ENCODE peak calls at places on chromosomes 4 and X, in five cellular contexts. One of them, this sample, is unnamed.

GRCh38 chr4:39635023-39635422 is 3.6 kb downstream of the SMIM14 start:
- DNase-seq in neuronal stem cell: no peak
- DNase-seq in GM23248: peak; percentile 10
- DNase-seq in PC-3: peak; percentile 74
- DNase-seq in CD8-positive, alpha-beta memory T cell: no peak
- DNase-seq in this sample: peak; percentile 81

GRCh38 chr4:156958276-156959074 is 13.1 kb downstream of the PDGFC start:
- DNase-seq in GM23248: peak; percentile 63
- DNase-seq in PC-3: peak; percentile 21
- DNase-seq in neuronal stem cell: no peak
- DNase-seq in CD8-positive, alpha-beta memory T cell: no peak
- DNase-seq in this sample: no peak

GRCh38 chrX:71439898-71440297 is 73.7 kb downstream of the TAF1 start:
- DNase-seq in CD8-positive, alpha-beta memory T cell: no peak
- DNase-seq in PC-3: no peak
- DNase-seq in neuronal stem cell: no peak
- DNase-seq in GM23248: no peak
- DNase-seq in this sample: no peak

GRCh38 chr4:114364857-114365256 is 233.8 kb upstream of the UGT8 start:
- DNase-seq in CD8-positive, alpha-beta memory T cell: no peak
- DNase-seq in neuronal stem cell: no peak
- DNase-seq in PC-3: no peak
- DNase-seq in GM23248: peak; percentile 79
- DNase-seq in this sample: peak; percentile 63

GRCh38 chrX:47321386-47321785 is 49.0 kb upstream of the ZNF157 start:
- DNase-seq in PC-3: no peak
- DNase-seq in neuronal stem cell: peak; percentile 57
- DNase-seq in CD8-positive, alpha-beta memory T cell: no peak
- DNase-seq in GM23248: peak; percentile 81
- DNase-seq in this sample: peak; percentile 11

GRCh38 chr4:113114884-113115283 is 65.4 kb downstream of the ANK2 start:
- DNase-seq in CD8-positive, alpha-beta memory T cell: no peak
- DNase-seq in GM23248: no peak
- DNase-seq in PC-3: no peak
- DNase-seq in neuronal stem cell: no peak
- DNase-seq in this sample: no peak

GRCh38 chr4:73870260-73870659 is 1.1 kb downstream of the CXCL1 start:
- DNase-seq in PC-3: peak; percentile 82
- DNase-seq in GM23248: no peak
- DNase-seq in CD8-positive, alpha-beta memory T cell: no peak
- DNase-seq in neuronal stem cell: no peak
- DNase-seq in this sample: no peak

GRCh38 chr4:26893491-26893890 is 32.9 kb downstream of the STIM2 start:
- DNase-seq in GM23248: no peak
- DNase-seq in CD8-positive, alpha-beta memory T cell: no peak
- DNase-seq in PC-3: no peak
- DNase-seq in neuronal stem cell: no peak
- DNase-seq in this sample: no peak

GRCh38 chr4:165668694-165669093 is 204.3 kb upstream of the TLL1 start:
- DNase-seq in GM23248: no peak
- DNase-seq in CD8-positive, alpha-beta memory T cell: no peak
- DNase-seq in neuronal stem cell: no peak
- DNase-seq in PC-3: no peak
- DNase-seq in this sample: peak; percentile 43

GRCh38 chr4:38672247-38673071 is 8.5 kb downstream of the KLF3 start:
- DNase-seq in CD8-positive, alpha-beta memory T cell: no peak
- DNase-seq in neuronal stem cell: peak; percentile 65
- DNase-seq in GM23248: no peak
- DNase-seq in PC-3: no peak
- DNase-seq in this sample: no peak

GRCh38 chr4:152780267-152780811 is 585 bp downstream of the ARFIP1 start:
- DNase-seq in PC-3: peak; percentile 32
- DNase-seq in neuronal stem cell: no peak
- DNase-seq in CD8-positive, alpha-beta memory T cell: no peak
- DNase-seq in GM23248: peak; percentile 75
- DNase-seq in this sample: peak; percentile 60
- H3K4me1 ChIP-seq in PC-3: peaks cover 18% of the 10 kb centered on the region
- H3K4me1 ChIP-seq in neuronal stem cell: peaks cover 6% of the 10 kb centered on the region
- H3K4me1 ChIP-seq in CD8-positive, alpha-beta memory T cell: peaks cover 25% of the 10 kb centered on the region
- H3K4me1 ChIP-seq in GM23248: peaks cover 21% of the 10 kb centered on the region
- H3K4me1 ChIP-seq in this sample: peaks cover 3% of the 10 kb centered on the region

DNA sequence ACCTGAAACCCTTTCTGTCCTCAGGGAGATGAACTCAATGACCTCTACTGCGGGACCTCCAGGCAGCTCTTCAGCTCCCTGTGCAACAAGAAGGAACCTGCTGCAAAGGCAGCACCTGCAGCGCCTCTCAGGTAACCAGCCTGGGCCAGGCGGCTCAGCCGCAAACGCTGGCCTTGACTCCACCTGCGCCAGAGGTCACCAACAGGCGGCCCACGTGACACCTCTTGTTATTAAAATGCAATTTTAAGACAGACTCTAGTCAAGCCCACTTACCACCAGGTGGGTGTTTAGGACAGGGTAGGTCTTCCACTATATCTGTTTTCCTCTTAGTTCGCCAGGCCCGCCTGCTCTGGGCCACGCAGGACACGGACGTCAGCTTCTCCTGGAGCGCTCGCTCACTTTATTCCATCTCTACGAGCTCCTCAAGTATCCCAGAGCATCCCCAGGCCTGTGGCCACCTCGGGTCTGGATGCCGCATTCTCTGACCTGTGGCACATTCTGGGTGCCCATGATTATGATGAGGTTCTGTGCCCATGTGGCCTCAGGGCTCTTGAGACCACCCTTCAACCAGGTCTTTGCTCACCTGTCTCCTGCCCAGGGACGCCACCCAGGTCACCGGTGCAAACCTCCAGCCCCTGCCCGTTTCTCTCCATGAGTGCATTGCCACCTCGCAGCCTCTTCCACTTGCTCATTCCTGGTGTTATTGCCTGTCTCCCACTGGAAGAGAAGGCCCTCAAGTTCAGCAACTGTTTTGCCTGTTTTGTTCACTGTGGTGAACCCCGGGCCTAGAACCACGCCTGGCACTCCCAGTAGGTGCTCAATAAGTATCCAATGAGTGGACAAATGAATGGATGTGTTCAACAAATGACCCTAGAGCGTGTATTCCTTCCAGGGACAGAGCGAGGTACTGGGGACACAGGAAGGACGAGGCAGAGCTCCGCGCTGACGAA is 32.8 kb upstream of the JAKMIP1 start:
- DNase-seq in neuronal stem cell: no peak
- DNase-seq in PC-3: no peak
- DNase-seq in CD8-positive, alpha-beta memory T cell: no peak
- DNase-seq in GM23248: no peak
- DNase-seq in this sample: no peak
- H3K4me1 ChIP-seq in neuronal stem cell: no peaks in the 10 kb centered on the region
- H3K4me1 ChIP-seq in PC-3: no peaks in the 10 kb centered on the region
- H3K4me1 ChIP-seq in CD8-positive, alpha-beta memory T cell: no peaks in the 10 kb centered on the region
- H3K4me1 ChIP-seq in GM23248: no peaks in the 10 kb centered on the region
- H3K4me1 ChIP-seq in this sample: no peaks in the 10 kb centered on the region

GRCh38 chr4:76704133-76704881 is 193.6 kb downstream of the SOWAHB start:
- DNase-seq in GM23248: peak; percentile 50
- DNase-seq in CD8-positive, alpha-beta memory T cell: no peak
- DNase-seq in neuronal stem cell: no peak
- DNase-seq in PC-3: peak; percentile 88
- DNase-seq in this sample: peak; percentile 69
- H3K4me1 ChIP-seq in GM23248: peaks cover 39% of the 10 kb centered on the region
- H3K4me1 ChIP-seq in CD8-positive, alpha-beta memory T cell: no peaks in the 10 kb centered on the region
- H3K4me1 ChIP-seq in neuronal stem cell: peaks cover 20% of the 10 kb centered on the region
- H3K4me1 ChIP-seq in PC-3: peaks cover 61% of the 10 kb centered on the region
- H3K4me1 ChIP-seq in this sample: peaks cover 21% of the 10 kb centered on the region

GRCh38 chrX:107755721-107756120 is 19.9 kb downstream of the TSC22D3 start:
- DNase-seq in PC-3: no peak
- DNase-seq in CD8-positive, alpha-beta memory T cell: no peak
- DNase-seq in neuronal stem cell: no peak
- DNase-seq in GM23248: no peak
- DNase-seq in this sample: no peak
- H3K4me1 ChIP-seq in PC-3: no peaks in the 10 kb centered on the region
- H3K4me1 ChIP-seq in CD8-positive, alpha-beta memory T cell: no peaks in the 10 kb centered on the region
- H3K4me1 ChIP-seq in neuronal stem cell: peaks cover 2% of the 10 kb centered on the region
- H3K4me1 ChIP-seq in GM23248: no peaks in the 10 kb centered on the region
- H3K4me1 ChIP-seq in this sample: no peaks in the 10 kb centered on the region

DNA sequence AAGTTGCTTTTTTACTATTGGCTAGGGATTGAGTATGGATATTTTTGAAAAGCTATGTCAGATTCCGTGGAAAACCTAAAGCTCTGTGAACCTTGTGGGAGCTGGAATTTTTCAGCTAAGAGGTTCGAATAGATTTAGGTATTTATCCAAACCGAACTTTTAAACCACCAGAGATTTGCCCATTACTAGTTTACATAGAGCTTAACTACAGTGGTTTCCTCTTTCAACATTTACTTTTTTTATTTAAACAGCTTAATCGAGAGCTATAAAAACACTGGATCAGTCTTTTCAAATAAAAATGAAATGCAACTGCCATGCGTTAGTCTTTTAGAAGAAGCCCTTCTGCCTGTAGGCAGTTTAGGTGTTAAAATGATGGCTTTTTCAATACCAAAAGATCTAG is 377.0 kb downstream of the RPA4 start:
- DNase-seq in GM23248: no peak
- DNase-seq in PC-3: peak; percentile 41
- DNase-seq in neuronal stem cell: no peak
- DNase-seq in CD8-positive, alpha-beta memory T cell: no peak
- DNase-seq in this sample: no peak
- H3K4me1 ChIP-seq in GM23248: no peaks in the 10 kb centered on the region
- H3K4me1 ChIP-seq in PC-3: peaks cover 16% of the 10 kb centered on the region
- H3K4me1 ChIP-seq in neuronal stem cell: no peaks in the 10 kb centered on the region
- H3K4me1 ChIP-seq in CD8-positive, alpha-beta memory T cell: no peaks in the 10 kb centered on the region
- H3K4me1 ChIP-seq in this sample: no peaks in the 10 kb centered on the region

This sample was measured in trophoblast cell.